ENCODE peak calls at places on chromosomes 3 and 15, in four cellular contexts. One of them, this sample, is unnamed.

GRCh38 chr3:181695661-181696491 is 15.8 kb upstream of the SOX2 start:
- DNase-seq in HCT116: no peak
- DNase-seq in K562: no peak
- DNase-seq in GM12878: no peak
- DNase-seq in this sample: no peak

GRCh38 chr3:147934316-147935188 is 525.4 kb downstream of the ZIC1 start:
- DNase-seq in HCT116: no peak
- DNase-seq in GM12878: no peak
- DNase-seq in K562: no peak
- DNase-seq in this sample: no peak

GRCh38 chr15:48397841-48398240 is 66.6 kb downstream of the DUT start:
- DNase-seq in HCT116: no peak
- DNase-seq in GM12878: no peak
- DNase-seq in K562: no peak
- DNase-seq in this sample: no peak

GRCh38 chr3:129417354-129417753 is 11.1 kb downstream of the EFCAB12 start:
- DNase-seq in GM12878: no peak
- DNase-seq in K562: no peak
- DNase-seq in HCT116: no peak
- DNase-seq in this sample: no peak

GRCh38 chr3:130379274-130379673 is 33.8 kb downstream of the COL6A5 start:
- DNase-seq in HCT116: no peak
- DNase-seq in GM12878: no peak
- DNase-seq in K562: no peak
- DNase-seq in this sample: no peak

GRCh38 chr3:187753516-187753915 is 8.2 kb upstream of the BCL6 start:
- DNase-seq in GM12878: no peak
- DNase-seq in K562: no peak
- DNase-seq in HCT116: no peak
- DNase-seq in this sample: no peak

GRCh38 chr3:111676177-111677021 is 81.3 kb upstream of the ZBED2 start:
- DNase-seq in GM12878: no peak
- DNase-seq in HCT116: no peak
- DNase-seq in K562: no peak
- DNase-seq in this sample: peak

GRCh38 chr3:164679245-164679644 is 399.1 kb downstream of the SI start:
- DNase-seq in K562: no peak
- DNase-seq in HCT116: no peak
- DNase-seq in GM12878: no peak
- DNase-seq in this sample: no peak

GRCh38 chr3:71185733-71186455 is 397.6 kb downstream of the FOXP1 start:
- DNase-seq in K562: peak
- DNase-seq in HCT116: no peak
- DNase-seq in GM12878: no peak
- DNase-seq in this sample: no peak

GRCh38 chr3:143686638-143687197 is 161.6 kb downstream of the SLC9A9 start:
- DNase-seq in GM12878: no peak
- DNase-seq in HCT116: no peak
- DNase-seq in K562: no peak
- DNase-seq in this sample: no peak

GRCh38 chr3:44992555-44993470 is 16.8 kb downstream of the EXOSC7 start:
- DNase-seq in HCT116: no peak
- DNase-seq in K562: peak
- DNase-seq in GM12878: no peak
- DNase-seq in this sample: peak

GRCh38 chr15:63553388-63553791 is 43.8 kb upstream of the FBXL22 start:
- DNase-seq in GM12878: no peak
- DNase-seq in HCT116: no peak
- DNase-seq in K562: no peak
- DNase-seq in this sample: peak

GRCh38 chr3:49914906-49915305 is 11.2 kb upstream of the MST1R start:
- DNase-seq in K562: no peak
- DNase-seq in HCT116: no peak
- DNase-seq in GM12878: no peak
- DNase-seq in this sample: no peak

GRCh38 chr3:49911124-49911420 is 7.4 kb upstream of the MST1R start:
- DNase-seq in HCT116: no peak
- DNase-seq in GM12878: no peak
- DNase-seq in K562: no peak
- DNase-seq in this sample: no peak

GRCh38 chr3:49910409-49911123 is 6.9 kb upstream of the MST1R start:
- DNase-seq in K562: no peak
- DNase-seq in HCT116: no peak
- DNase-seq in GM12878: no peak
- DNase-seq in this sample: no peak

GRCh38 chr3:49911611-49912010 is 7.9 kb upstream of the MST1R start:
- DNase-seq in GM12878: no peak
- DNase-seq in HCT116: no peak
- DNase-seq in K562: no peak
- DNase-seq in this sample: no peak

GRCh38 chr3:49912787-49913375 is 9.2 kb upstream of the MST1R start:
- DNase-seq in HCT116: no peak
- DNase-seq in K562: no peak
- DNase-seq in GM12878: no peak
- DNase-seq in this sample: no peak
- TF ChIP-seq JUND in HCT116: no peak
- TF ChIP-seq JUND in K562: no peak
- TF ChIP-seq JUND in GM12878: no peak
- TF ChIP-seq JUND in this sample: no peak

GRCh38 chr3:9746330-9746729 is 3.4 kb upstream of the OGG1 start:
- DNase-seq in HCT116: no peak
- DNase-seq in K562: no peak
- DNase-seq in GM12878: no peak
- DNase-seq in this sample: no peak

GRCh38 chr3:9749663-9750555 is at the start of gene OGG1:
- DNase-seq in GM12878: peak
- DNase-seq in K562: peak
- DNase-seq in HCT116: peak
- DNase-seq in this sample: peak

GRCh38 chr3:9745521-9745920 is 4.2 kb upstream of the OGG1 start:
- DNase-seq in K562: no peak
- DNase-seq in HCT116: no peak
- DNase-seq in GM12878: no peak
- DNase-seq in this sample: no peak

GRCh38 chr3:9749333-9749662 is 454 bp upstream of the OGG1 start:
- DNase-seq in HCT116: no peak
- DNase-seq in K562: no peak
- DNase-seq in GM12878: no peak
- DNase-seq in this sample: no peak

GRCh38 chr3:9747267-9747666 is 2.5 kb upstream of the OGG1 start:
- DNase-seq in HCT116: no peak
- DNase-seq in K562: no peak
- DNase-seq in GM12878: no peak
- DNase-seq in this sample: no peak
- TF ChIP-seq JUND in HCT116: no peak
- TF ChIP-seq JUND in K562: no peak
- TF ChIP-seq JUND in GM12878: peak
- TF ChIP-seq JUND in this sample: no peak

DNA sequence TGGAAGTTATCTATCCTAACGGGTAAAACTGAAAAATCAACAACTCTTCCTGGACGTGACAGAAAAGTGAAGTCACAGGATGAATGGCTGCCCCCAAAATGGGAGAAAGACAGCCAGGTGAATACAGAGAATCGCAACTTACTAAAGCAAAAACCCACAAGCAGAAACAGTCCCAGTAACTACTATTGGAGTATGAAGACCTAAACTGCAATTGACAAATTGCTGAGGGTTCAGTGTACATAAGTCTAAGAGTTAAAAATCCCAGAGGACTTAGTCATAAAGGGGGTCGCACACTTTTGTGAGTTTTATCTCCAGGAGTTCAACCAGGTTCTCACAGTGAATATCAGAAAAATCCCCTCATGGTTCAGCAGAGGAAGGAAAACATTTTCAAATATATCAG is 56.8 kb upstream of the IMPG2 start:
- DNase-seq in HCT116: no peak
- DNase-seq in K562: no peak
- DNase-seq in GM12878: peak
- DNase-seq in this sample: no peak
- TF ChIP-seq JUND in HCT116: no peak
- TF ChIP-seq JUND in K562: no peak
- TF ChIP-seq JUND in GM12878: no peak
- TF ChIP-seq JUND in this sample: no peak

DNA sequence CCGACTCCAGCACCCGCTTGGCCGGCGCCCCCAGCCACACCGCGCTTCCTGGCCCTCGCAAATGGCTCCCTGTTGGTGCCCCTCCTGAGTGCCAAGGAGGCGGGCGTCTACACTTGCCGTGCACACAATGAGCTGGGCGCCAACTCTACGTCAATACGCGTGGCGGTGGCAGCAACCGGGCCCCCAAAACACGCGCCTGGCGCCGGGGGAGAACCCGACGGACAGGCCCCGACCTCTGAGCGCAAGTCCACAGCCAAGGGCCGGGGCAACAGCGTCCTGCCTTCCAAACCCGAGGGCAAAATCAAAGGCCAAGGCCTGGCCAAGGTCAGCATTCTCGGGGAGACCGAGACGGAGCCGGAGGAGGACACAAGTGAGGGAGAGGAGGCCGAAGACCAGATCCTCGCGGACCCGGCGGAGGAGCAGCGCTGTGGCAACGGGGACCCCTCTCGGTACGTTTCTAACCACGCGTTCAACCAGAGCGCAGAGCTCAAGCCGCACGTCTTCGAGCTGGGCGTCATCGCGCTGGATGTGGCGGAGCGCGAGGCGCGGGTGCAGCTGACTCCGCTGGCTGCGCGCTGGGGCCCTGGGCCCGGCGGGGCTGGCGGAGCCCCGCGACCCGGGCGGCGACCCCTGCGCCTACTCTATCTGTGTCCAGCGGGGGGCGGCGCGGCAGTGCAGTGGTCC is 3.5 kb downstream of the ISLR2 start:
- DNase-seq in HCT116: no peak
- DNase-seq in GM12878: no peak
- DNase-seq in K562: no peak
- DNase-seq in this sample: no peak
- TF ChIP-seq JUND in HCT116: no peak
- TF ChIP-seq JUND in GM12878: no peak
- TF ChIP-seq JUND in K562: no peak
- TF ChIP-seq JUND in this sample: no peak

DNA sequence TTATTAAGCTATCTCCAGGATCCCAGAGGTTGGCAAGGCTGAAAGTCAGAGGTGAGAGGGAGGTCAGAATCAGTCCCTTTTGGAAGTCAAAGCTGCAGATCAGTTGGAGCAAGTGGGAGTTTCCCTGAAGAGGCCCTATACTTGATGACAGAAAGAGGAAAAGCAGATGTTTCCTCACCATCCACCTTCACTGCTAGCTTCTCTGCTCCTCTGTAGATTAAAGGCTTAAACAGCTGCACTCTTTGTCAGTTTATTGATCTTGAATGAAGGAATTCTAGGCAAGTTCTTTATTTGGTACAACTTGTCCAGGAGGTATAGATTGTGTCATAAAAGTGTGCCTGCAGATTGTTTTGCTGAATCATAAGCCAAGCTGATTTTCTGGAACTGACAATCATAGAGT is 408.2 kb upstream of the TGFBR2 start:
- DNase-seq in GM12878: no peak
- DNase-seq in K562: no peak
- DNase-seq in HCT116: no peak
- DNase-seq in this sample: no peak
- TF ChIP-seq JUND in GM12878: no peak
- TF ChIP-seq JUND in K562: no peak
- TF ChIP-seq JUND in HCT116: no peak
- TF ChIP-seq JUND in this sample: no peak

DNA sequence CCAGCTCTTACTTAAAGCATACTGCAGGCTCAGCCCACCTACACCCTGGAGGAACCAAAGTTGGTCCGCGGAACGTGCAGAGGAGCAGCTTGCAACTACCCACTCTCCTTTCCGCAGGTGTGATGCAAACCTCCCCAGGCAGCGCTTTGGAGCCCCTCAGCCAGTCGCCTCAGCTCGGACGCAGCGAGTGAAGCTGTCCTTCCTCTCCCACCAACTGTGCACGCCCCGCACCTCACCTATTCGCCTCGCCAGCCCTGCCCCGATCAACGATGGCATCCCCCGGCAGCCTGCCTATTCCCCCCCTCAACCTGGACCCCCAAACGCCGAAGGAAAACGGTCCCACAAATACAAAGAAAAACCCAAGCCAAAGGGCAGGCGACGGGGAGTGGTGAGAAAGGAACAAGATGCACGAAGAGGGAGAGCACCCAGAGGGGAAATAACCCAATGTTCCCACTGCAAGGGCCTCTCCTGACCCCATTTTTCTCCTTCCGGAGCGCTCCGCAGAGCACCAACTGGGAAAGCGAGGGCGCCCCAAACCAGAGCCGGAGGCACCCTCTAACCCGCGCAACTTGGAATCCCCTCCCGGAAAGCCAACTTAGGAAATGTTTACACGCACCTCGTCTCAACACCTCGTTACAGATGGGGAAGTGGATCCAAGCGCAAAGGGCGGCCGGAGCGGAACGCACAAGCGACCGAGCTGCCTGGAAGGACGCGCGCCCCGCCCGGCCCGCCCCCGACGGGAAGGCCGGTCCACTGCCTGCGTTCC is 660 bp downstream of the GLB1 start:
- DNase-seq in HCT116: no peak
- DNase-seq in K562: peak
- DNase-seq in GM12878: no peak
- DNase-seq in this sample: peak
- TF ChIP-seq JUND in HCT116: no peak
- TF ChIP-seq JUND in K562: no peak
- TF ChIP-seq JUND in GM12878: no peak
- TF ChIP-seq JUND in this sample: no peak

DNA sequence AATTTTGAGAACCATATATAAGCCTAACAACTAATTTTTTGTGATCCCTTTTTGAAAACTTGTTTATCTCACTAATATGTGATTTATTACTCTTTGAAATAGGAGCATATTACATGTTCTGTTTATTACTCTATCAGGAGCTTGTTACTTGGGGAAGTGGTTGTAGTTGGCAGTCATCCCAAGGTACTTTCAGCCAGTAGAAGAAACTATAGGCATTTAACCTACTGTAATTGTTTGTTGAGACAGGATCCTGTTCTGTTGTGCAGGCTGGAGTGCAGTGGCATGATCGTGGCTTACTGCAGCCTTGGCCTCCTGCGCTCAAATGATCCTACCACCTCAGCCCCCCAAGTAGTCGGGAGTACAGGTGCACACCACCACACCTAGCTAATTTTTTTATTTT is 195.6 kb downstream of the TCF12 start:
- DNase-seq in GM12878: no peak
- DNase-seq in K562: no peak
- DNase-seq in HCT116: no peak
- DNase-seq in this sample: peak
- TF ChIP-seq JUND in GM12878: no peak
- TF ChIP-seq JUND in K562: no peak
- TF ChIP-seq JUND in HCT116: no peak
- TF ChIP-seq JUND in this sample: no peak

DNA sequence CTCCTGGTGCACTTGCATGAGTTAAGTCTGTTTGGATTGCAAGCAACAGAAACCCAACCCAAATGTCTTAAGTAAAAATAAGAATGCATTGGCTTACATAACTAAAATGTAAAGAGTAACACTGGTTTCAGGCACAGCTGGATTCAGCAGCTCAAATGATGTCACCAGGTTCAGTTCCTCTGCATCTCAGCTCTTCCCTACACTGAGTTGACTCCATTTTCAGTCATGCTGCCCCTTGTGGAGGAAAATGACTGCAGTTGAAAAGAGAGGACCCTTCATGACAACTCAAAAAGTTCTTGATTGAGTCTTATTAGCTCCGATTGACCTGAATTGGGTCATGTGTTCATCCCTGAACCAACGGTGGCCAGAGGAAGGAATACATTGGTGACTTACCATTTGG is 138.5 kb upstream of the ABI3BP start:
- DNase-seq in HCT116: no peak
- DNase-seq in K562: no peak
- DNase-seq in GM12878: no peak
- DNase-seq in this sample: no peak
- TF ChIP-seq JUND in HCT116: no peak
- TF ChIP-seq JUND in K562: no peak
- TF ChIP-seq JUND in GM12878: no peak
- TF ChIP-seq JUND in this sample: no peak

GRCh38 chr3:104879919-104880318 is 486.8 kb upstream of the ALCAM start:
- DNase-seq in HCT116: no peak
- DNase-seq in K562: no peak
- DNase-seq in GM12878: no peak
- DNase-seq in this sample: no peak
- TF ChIP-seq JUND in HCT116: no peak
- TF ChIP-seq JUND in K562: no peak
- TF ChIP-seq JUND in GM12878: no peak
- TF ChIP-seq JUND in this sample: no peak